ENCODE peak calls at places on chromosomes 5 and 9, in ten cellular contexts. One of them, this sample, is unnamed.

GRCh38 chr9:135971106-135971766 is 10.1 kb upstream of the UBAC1 start:
- DNase-seq in CD4-positive, alpha-beta T cell: no peak
- DNase-seq in Calu3: no peak
- DNase-seq in testis: no peak
- DNase-seq in GM06990: no peak
- DNase-seq in HCT116: no peak
- DNase-seq in GM13976: no peak
- DNase-seq in breast epithelium: no peak
- DNase-seq in MCF 10A: no peak
- DNase-seq in spleen: no peak
- DNase-seq in this sample: no peak

GRCh38 chr9:134328841-134329575 is 2.8 kb downstream of the RXRA start:
- DNase-seq in CD4-positive, alpha-beta T cell: no peak
- DNase-seq in Calu3: no peak
- DNase-seq in testis: peak
- DNase-seq in GM06990: no peak
- DNase-seq in HCT116: no peak
- DNase-seq in GM13976: no peak
- DNase-seq in breast epithelium: no peak
- DNase-seq in MCF 10A: no peak
- DNase-seq in spleen: no peak
- DNase-seq in this sample: no peak

GRCh38 chr9:6566409-6567139 is 79.0 kb downstream of the GLDC start:
- DNase-seq in CD4-positive, alpha-beta T cell: no peak
- DNase-seq in Calu3: peak
- DNase-seq in testis: no peak
- DNase-seq in GM06990: peak
- DNase-seq in HCT116: peak
- DNase-seq in GM13976: no peak
- DNase-seq in breast epithelium: no peak
- DNase-seq in MCF 10A: peak
- DNase-seq in spleen: no peak
- DNase-seq in this sample: peak

GRCh38 chr5:113510836-113511451 is 2.5 kb upstream of the YTHDC2 start:
- DNase-seq in CD4-positive, alpha-beta T cell: no peak
- DNase-seq in Calu3: peak
- DNase-seq in testis: no peak
- DNase-seq in GM06990: no peak
- DNase-seq in HCT116: peak
- DNase-seq in GM13976: peak
- DNase-seq in breast epithelium: no peak
- DNase-seq in MCF 10A: peak
- DNase-seq in spleen: no peak
- DNase-seq in this sample: peak

GRCh38 chr5:161306354-161306990 is 240.1 kb downstream of the GABRB2 start:
- DNase-seq in CD4-positive, alpha-beta T cell: no peak
- DNase-seq in Calu3: no peak
- DNase-seq in testis: no peak
- DNase-seq in GM06990: no peak
- DNase-seq in HCT116: no peak
- DNase-seq in GM13976: no peak
- DNase-seq in breast epithelium: no peak
- DNase-seq in MCF 10A: no peak
- DNase-seq in spleen: no peak
- DNase-seq in this sample: no peak

GRCh38 chr9:96015876-96016686 is 140.6 kb downstream of the ERCC6L2 start:
- DNase-seq in CD4-positive, alpha-beta T cell: no peak
- DNase-seq in Calu3: no peak
- DNase-seq in testis: no peak
- DNase-seq in GM06990: peak
- DNase-seq in HCT116: no peak
- DNase-seq in GM13976: peak
- DNase-seq in breast epithelium: no peak
- DNase-seq in MCF 10A: no peak
- DNase-seq in spleen: no peak
- DNase-seq in this sample: peak

GRCh38 chr5:168649306-168649705 is 70.1 kb upstream of the PANK3 start:
- DNase-seq in CD4-positive, alpha-beta T cell: no peak
- DNase-seq in Calu3: no peak
- DNase-seq in testis: no peak
- DNase-seq in GM06990: no peak
- DNase-seq in HCT116: no peak
- DNase-seq in GM13976: no peak
- DNase-seq in breast epithelium: no peak
- DNase-seq in MCF 10A: peak
- DNase-seq in spleen: no peak
- DNase-seq in this sample: no peak

GRCh38 chr5:150356575-150357284 is 767 bp upstream of the TCOF1 start:
- DNase-seq in CD4-positive, alpha-beta T cell: no peak
- DNase-seq in Calu3: no peak
- DNase-seq in testis: no peak
- DNase-seq in GM06990: no peak
- DNase-seq in HCT116: no peak
- DNase-seq in GM13976: no peak
- DNase-seq in breast epithelium: no peak
- DNase-seq in MCF 10A: no peak
- DNase-seq in spleen: no peak
- DNase-seq in this sample: no peak

GRCh38 chr5:58145397-58145796 is 314.5 kb downstream of the PLK2 start:
- DNase-seq in CD4-positive, alpha-beta T cell: no peak
- DNase-seq in Calu3: no peak
- DNase-seq in testis: no peak
- DNase-seq in GM06990: no peak
- DNase-seq in HCT116: no peak
- DNase-seq in GM13976: no peak
- DNase-seq in breast epithelium: no peak
- DNase-seq in MCF 10A: no peak
- DNase-seq in spleen: no peak
- DNase-seq in this sample: no peak

GRCh38 chr5:58149345-58149744 is 310.5 kb downstream of the PLK2 start:
- DNase-seq in CD4-positive, alpha-beta T cell: no peak
- DNase-seq in Calu3: no peak
- DNase-seq in testis: no peak
- DNase-seq in GM06990: no peak
- DNase-seq in HCT116: no peak
- DNase-seq in GM13976: no peak
- DNase-seq in breast epithelium: no peak
- DNase-seq in MCF 10A: peak
- DNase-seq in spleen: no peak
- DNase-seq in this sample: no peak

GRCh38 chr5:58148366-58148765 is 311.5 kb downstream of the PLK2 start:
- DNase-seq in CD4-positive, alpha-beta T cell: no peak
- DNase-seq in Calu3: no peak
- DNase-seq in testis: no peak
- DNase-seq in GM06990: no peak
- DNase-seq in HCT116: no peak
- DNase-seq in GM13976: no peak
- DNase-seq in breast epithelium: no peak
- DNase-seq in MCF 10A: no peak
- DNase-seq in spleen: no peak
- DNase-seq in this sample: no peak

GRCh38 chr5:58138791-58139190 is 321.1 kb downstream of the PLK2 start:
- DNase-seq in CD4-positive, alpha-beta T cell: no peak
- DNase-seq in Calu3: no peak
- DNase-seq in testis: no peak
- DNase-seq in GM06990: no peak
- DNase-seq in HCT116: no peak
- DNase-seq in GM13976: no peak
- DNase-seq in breast epithelium: no peak
- DNase-seq in MCF 10A: no peak
- DNase-seq in spleen: no peak
- DNase-seq in this sample: no peak

GRCh38 chr5:58143757-58144156 is 316.1 kb downstream of the PLK2 start:
- DNase-seq in CD4-positive, alpha-beta T cell: no peak
- DNase-seq in Calu3: no peak
- DNase-seq in testis: no peak
- DNase-seq in GM06990: no peak
- DNase-seq in HCT116: no peak
- DNase-seq in GM13976: no peak
- DNase-seq in breast epithelium: no peak
- DNase-seq in MCF 10A: no peak
- DNase-seq in spleen: no peak
- DNase-seq in this sample: no peak
- TF ChIP-seq CTCF in CD4-positive, alpha-beta T cell: no peak
- TF ChIP-seq CTCF in Calu3: no peak
- TF ChIP-seq CTCF in testis: no peak
- TF ChIP-seq CTCF in GM06990: no peak
- TF ChIP-seq CTCF in HCT116: no peak
- TF ChIP-seq CTCF in GM13976: no peak
- TF ChIP-seq CTCF in breast epithelium: no peak
- TF ChIP-seq CTCF in MCF 10A: no peak
- TF ChIP-seq CTCF in spleen: no peak
- TF ChIP-seq CTCF in this sample: no peak

DNA sequence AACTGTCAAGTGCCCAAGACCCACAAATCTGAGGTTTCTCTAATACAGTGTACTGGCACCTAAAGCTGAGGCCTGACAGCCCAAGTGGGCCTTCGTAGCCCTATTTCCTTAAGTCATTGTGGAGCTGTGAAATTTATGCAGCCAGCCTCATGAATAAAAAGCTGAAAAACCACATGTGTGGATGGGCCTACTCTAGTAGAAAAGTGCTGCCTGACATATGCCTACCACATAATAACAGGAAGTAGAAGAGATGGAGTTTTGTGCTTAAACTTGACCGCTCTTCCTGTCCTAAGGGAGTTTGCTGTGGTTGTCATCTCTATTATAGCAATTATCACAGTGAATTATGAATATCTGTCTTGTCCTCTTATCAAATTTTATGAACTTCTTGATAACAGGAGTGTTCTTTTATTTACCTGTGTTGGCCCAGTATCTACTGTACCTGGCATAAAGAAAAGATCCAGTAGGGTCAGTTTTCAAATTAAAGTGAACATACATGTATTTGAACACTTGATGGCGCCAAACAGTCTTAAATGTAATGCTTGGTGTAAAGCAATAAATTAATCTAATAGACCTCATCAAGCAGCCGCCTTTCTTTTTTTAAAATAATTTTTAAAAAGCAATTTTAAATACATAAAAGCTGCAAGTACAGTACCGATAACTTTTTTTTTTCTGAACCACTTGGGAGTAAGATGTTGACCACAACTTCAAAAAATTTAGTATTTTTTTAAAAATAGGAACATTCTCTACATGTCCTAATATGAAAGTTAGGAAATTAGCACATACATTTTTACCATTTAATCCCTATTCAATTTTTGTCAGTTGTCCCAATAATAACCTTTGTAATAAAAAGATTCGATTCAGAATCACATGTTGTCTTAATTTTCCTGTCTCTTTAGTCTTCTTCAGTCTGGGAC is 51.0 kb downstream of the FKTN start:
- DNase-seq in CD4-positive, alpha-beta T cell: no peak
- DNase-seq in Calu3: no peak
- DNase-seq in testis: no peak
- DNase-seq in GM06990: no peak
- DNase-seq in HCT116: peak
- DNase-seq in GM13976: peak
- DNase-seq in breast epithelium: no peak
- DNase-seq in MCF 10A: peak
- DNase-seq in spleen: no peak
- DNase-seq in this sample: peak
- TF ChIP-seq CTCF in CD4-positive, alpha-beta T cell: peak
- TF ChIP-seq CTCF in Calu3: no peak
- TF ChIP-seq CTCF in testis: no peak
- TF ChIP-seq CTCF in GM06990: peak
- TF ChIP-seq CTCF in HCT116: peak
- TF ChIP-seq CTCF in GM13976: no peak
- TF ChIP-seq CTCF in breast epithelium: peak
- TF ChIP-seq CTCF in MCF 10A: peak
- TF ChIP-seq CTCF in spleen: peak
- TF ChIP-seq CTCF in this sample: peak

DNA sequence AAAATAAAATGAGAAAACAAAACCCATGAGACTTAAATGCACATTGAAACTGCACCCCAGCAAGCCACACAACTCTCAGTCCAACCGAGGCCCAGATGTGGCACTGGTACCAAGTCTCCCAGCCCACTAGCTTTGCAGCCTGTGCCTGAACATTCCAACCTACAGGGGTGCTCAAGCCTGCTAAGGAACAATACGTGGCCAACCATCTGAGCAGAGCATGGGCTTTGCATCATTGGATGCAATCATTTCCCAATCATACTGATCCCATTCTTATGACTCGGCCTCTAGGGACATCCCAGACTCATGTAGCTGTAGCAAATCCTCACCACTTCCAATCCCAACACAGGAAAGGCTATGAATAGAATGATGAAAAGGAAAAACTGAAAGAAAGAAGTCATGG is 297.2 kb downstream of the SPOCK1 start:
- DNase-seq in CD4-positive, alpha-beta T cell: no peak
- DNase-seq in Calu3: no peak
- DNase-seq in testis: no peak
- DNase-seq in GM06990: no peak
- DNase-seq in HCT116: no peak
- DNase-seq in GM13976: no peak
- DNase-seq in breast epithelium: no peak
- DNase-seq in MCF 10A: peak
- DNase-seq in spleen: no peak
- DNase-seq in this sample: no peak
- TF ChIP-seq CTCF in CD4-positive, alpha-beta T cell: no peak
- TF ChIP-seq CTCF in Calu3: no peak
- TF ChIP-seq CTCF in testis: no peak
- TF ChIP-seq CTCF in GM06990: no peak
- TF ChIP-seq CTCF in HCT116: no peak
- TF ChIP-seq CTCF in GM13976: no peak
- TF ChIP-seq CTCF in breast epithelium: no peak
- TF ChIP-seq CTCF in MCF 10A: no peak
- TF ChIP-seq CTCF in spleen: no peak
- TF ChIP-seq CTCF in this sample: no peak

GRCh38 chr9:15977438-15977837 is 424.6 kb downstream of the CCDC171 start:
- DNase-seq in CD4-positive, alpha-beta T cell: no peak
- DNase-seq in Calu3: no peak
- DNase-seq in testis: no peak
- DNase-seq in GM06990: no peak
- DNase-seq in HCT116: no peak
- DNase-seq in GM13976: no peak
- DNase-seq in breast epithelium: no peak
- DNase-seq in MCF 10A: no peak
- DNase-seq in spleen: no peak
- DNase-seq in this sample: no peak

GRCh38 chr9:15972760-15973159 is 419.9 kb downstream of the CCDC171 start:
- DNase-seq in CD4-positive, alpha-beta T cell: no peak
- DNase-seq in Calu3: no peak
- DNase-seq in testis: no peak
- DNase-seq in GM06990: no peak
- DNase-seq in HCT116: no peak
- DNase-seq in GM13976: no peak
- DNase-seq in breast epithelium: no peak
- DNase-seq in MCF 10A: no peak
- DNase-seq in spleen: no peak
- DNase-seq in this sample: no peak

DNA sequence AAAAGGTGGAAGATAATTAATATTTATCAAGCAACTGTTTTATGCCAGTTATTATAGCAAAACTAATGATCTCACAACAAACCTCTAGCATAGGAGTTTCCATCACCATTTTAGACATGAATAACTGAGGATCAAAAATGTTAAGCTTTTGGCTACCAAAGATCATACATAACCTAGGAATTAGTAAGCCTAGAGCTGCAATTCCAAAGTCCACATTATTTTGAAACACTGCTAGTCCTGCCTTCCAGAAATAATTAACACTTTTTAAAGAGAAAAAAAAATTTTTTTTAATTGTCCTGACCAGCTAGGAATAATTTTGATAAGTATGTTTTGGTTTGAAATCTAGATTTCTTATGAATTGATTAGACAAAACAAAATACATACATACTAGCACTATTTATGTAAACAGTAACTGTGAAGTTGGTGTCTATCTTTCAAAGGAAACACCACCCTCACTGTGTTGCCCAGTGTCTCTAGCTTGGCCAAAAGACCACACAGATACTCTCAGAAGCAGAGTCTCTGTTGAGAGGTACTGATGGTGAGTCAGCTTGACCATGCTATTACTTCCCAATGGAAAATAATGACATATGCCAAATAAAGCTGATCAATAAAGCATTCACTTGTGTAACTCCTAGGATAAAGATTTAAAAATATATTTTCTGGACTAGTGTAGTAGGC is 422.4 kb downstream of the CCDC171 start:
- DNase-seq in CD4-positive, alpha-beta T cell: no peak
- DNase-seq in Calu3: no peak
- DNase-seq in testis: no peak
- DNase-seq in GM06990: no peak
- DNase-seq in HCT116: no peak
- DNase-seq in GM13976: no peak
- DNase-seq in breast epithelium: no peak
- DNase-seq in MCF 10A: no peak
- DNase-seq in spleen: no peak
- DNase-seq in this sample: no peak
- TF ChIP-seq CTCF in CD4-positive, alpha-beta T cell: no peak
- TF ChIP-seq CTCF in Calu3: no peak
- TF ChIP-seq CTCF in testis: no peak
- TF ChIP-seq CTCF in GM06990: no peak
- TF ChIP-seq CTCF in HCT116: no peak
- TF ChIP-seq CTCF in GM13976: no peak
- TF ChIP-seq CTCF in breast epithelium: no peak
- TF ChIP-seq CTCF in MCF 10A: no peak
- TF ChIP-seq CTCF in spleen: no peak
- TF ChIP-seq CTCF in this sample: no peak